ENCODE peak calls at places on chromosomes 2 and 18, in seven cellular contexts. C, T, B, N, J, R and U are unnamed samples.

GRCh38 chr2:224973112-224974016 is 68.9 kb downstream of the DOCK10 start:
- DNase-seq in C (peak; percentile 31), N (peak; percentile 48), J (no peak), B (no peak), R (no peak), T (no peak), U (no peak)

GRCh38 chr2:64338910-64339500 is 115.0 kb upstream of the LGALSL start:
- DNase-seq in N (peak; percentile 40), B (no peak), C (no peak), J (no peak), R (no peak), T (no peak), U (no peak)

GRCh38 chr2:44246436-44246835 is 28.8 kb upstream of the SLC3A1 start:
- DNase-seq in C (peak; percentile 10), J (no peak), T (no peak), N (no peak), B (no peak), R (no peak), U (no peak)

GRCh38 chr2:469521-469920 is 181.6 kb upstream of the ALKAL2 start:
- DNase-seq in N (no peak), C (no peak), J (no peak), R (no peak), T (no peak), B (no peak), U (no peak)

GRCh38 chr2:188297983-188298382 is 6.3 kb downstream of the GULP1 start:
- DNase-seq in T (no peak), N (no peak), J (no peak), B (no peak), R (no peak), C (no peak), U (no peak)

GRCh38 chr2:74915743-74916142 is 42.7 kb upstream of the POLE4 start:
- DNase-seq in R (no peak), B (no peak), T (no peak), J (no peak), C (peak; percentile 33), N (peak; percentile 62), U (no peak)

GRCh38 chr2:233460726-233461431 is 105.7 kb downstream of the USP40 start:
- DNase-seq in J (no peak), N (no peak), C (no peak), T (no peak), B (no peak), R (no peak), U (no peak)

GRCh38 chr2:9681427-9681817 is 50.6 kb upstream of the YWHAQ start:
- DNase-seq in C (no peak), J (no peak), B (no peak), R (no peak), T (no peak), N (no peak), U (no peak)

GRCh38 chr2:74822771-74823283 is 11.1 kb upstream of the HK2 start:
- DNase-seq in R (no peak), N (no peak), T (no peak), C (peak; percentile 17), B (no peak), J (no peak), U (no peak)

GRCh38 chr2:8154936-8155335 is 526.9 kb upstream of the ID2 start:
- DNase-seq in R (no peak), C (peak; percentile 15), B (no peak), N (peak; percentile 28), J (no peak), T (no peak), U (no peak)

GRCh38 chr2:740446-741293 is 63.5 kb upstream of the TMEM18 start:
- DNase-seq in R (peak; percentile 89), C (peak; percentile 83), J (peak; percentile 74), B (peak; percentile 88), T (peak; percentile 61), N (peak; percentile 92), U (peak; percentile 92)

GRCh38 chr2:147709655-147710054 is 135.2 kb upstream of the ACVR2A start:
- DNase-seq in C (no peak), N (no peak), B (no peak), J (no peak), T (no peak), R (no peak), U (no peak)

GRCh38 chr18:37355772-37356171 is 209.8 kb downstream of the CELF4 start:
- DNase-seq in B (no peak), C (no peak), N (no peak), T (no peak), J (no peak), R (no peak), U (no peak)

GRCh38 chr2:239387811-239388210 is 13.0 kb downstream of the HDAC4 start:
- DNase-seq in T (no peak), N (no peak), B (no peak), C (no peak), J (no peak), R (no peak), U (no peak)

GRCh38 chr2:217064234-217065103 is 204.6 kb upstream of the TNP1 start:
- DNase-seq in T (no peak), C (peak; percentile 43), J (no peak), B (no peak), R (peak; percentile 54), N (no peak), U (no peak)

GRCh38 chr18:66729459-66730239 is 125.8 kb upstream of the CDH19 start:
- DNase-seq in B (no peak), R (no peak), C (no peak), N (peak; percentile 75), J (no peak), T (no peak), U (no peak)

GRCh38 chr2:37851428-37851827 is 73.7 kb upstream of the RMDN2 start:
- DNase-seq in R (no peak), N (no peak), T (no peak), B (no peak), C (no peak), J (no peak), U (no peak)

GRCh38 chr2:126802316-126802715 is 96.4 kb upstream of the TEX51 start:
- DNase-seq in R (no peak), T (no peak), J (no peak), N (no peak), B (no peak), C (no peak), U (peak; percentile 52)

GRCh38 chr18:39799010-39799409 is 2156.0 kb upstream of the PIK3C3 start:
- DNase-seq in C (peak; percentile 27), B (no peak), R (no peak), J (no peak), T (no peak), N (peak; percentile 40), U (no peak)

GRCh38 chr2:8438996-8439395 is 242.9 kb upstream of the ID2 start:
- DNase-seq in B (no peak), J (no peak), R (no peak), C (no peak), N (no peak), T (no peak), U (no peak)

GRCh38 chr2:120463527-120463926 is 117.6 kb downstream of the INHBB start:
- DNase-seq in N (no peak), B (no peak), R (no peak), C (no peak), J (no peak), T (no peak), U (no peak)

GRCh38 chr2:160437273-160437672 is 56.3 kb downstream of the RBMS1 start:
- DNase-seq in C (no peak), J (no peak), B (no peak), R (no peak), T (no peak), N (no peak), U (no peak)

GRCh38 chr18:43596106-43596712 is 318.9 kb upstream of the SYT4 start:
- DNase-seq in B (no peak), N (peak; percentile 14), R (no peak), J (no peak), T (peak; percentile 42), C (peak; percentile 30), U (no peak)
- TF ChIP-seq CTCF in B (peak; percentile 74), N (peak; percentile 64), R (peak; percentile 32), J (peak; percentile 40), T (peak; percentile 9), C (peak; percentile 63), U (peak; percentile 82)

DNA sequence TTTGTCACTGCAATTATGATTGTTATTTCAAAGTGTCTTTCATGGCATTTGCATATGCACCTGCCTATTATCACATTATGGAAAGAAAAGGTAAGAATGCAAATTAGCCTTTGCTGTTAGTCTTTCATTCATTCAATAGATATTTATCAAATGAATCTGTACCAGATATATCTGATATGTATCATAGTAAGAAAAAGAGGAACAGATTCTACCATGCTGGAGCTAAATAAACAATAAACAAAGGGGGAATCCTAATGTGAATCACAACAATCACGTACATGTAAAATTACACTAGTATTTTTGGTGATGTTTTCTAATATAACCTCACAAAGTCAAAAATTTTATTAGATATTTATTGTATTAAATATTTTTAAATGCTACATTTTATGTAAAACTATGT is 446.4 kb downstream of the THSD7B start:
- DNase-seq in J (no peak), B (no peak), R (no peak), N (no peak), C (no peak), T (no peak), U (no peak)
- TF ChIP-seq CTCF in J (no peak), B (no peak), R (no peak), N (no peak), C (no peak), T (no peak), U (no peak)

GRCh38 chr2:149038442-149039212 is at the start of gene LYPD6B:
- DNase-seq in T (peak; percentile 68), R (no peak), N (peak; percentile 16), J (no peak), B (peak; percentile 14), C (no peak), U (peak; percentile 78)

GRCh38 chr2:149039213-149039724 is 770 bp downstream of the LYPD6B start:
- DNase-seq in T (no peak), J (no peak), N (no peak), R (no peak), B (no peak), C (no peak), U (no peak)

GRCh38 chr2:149041482-149041881 is 3.0 kb downstream of the LYPD6B start:
- DNase-seq in C (no peak), J (no peak), N (no peak), R (no peak), T (no peak), B (no peak), U (no peak)

GRCh38 chr2:149042881-149043280 is 4.4 kb downstream of the LYPD6B start:
- DNase-seq in N (no peak), J (no peak), T (no peak), B (no peak), C (no peak), R (no peak), U (no peak)

GRCh38 chr2:149040451-149040850 is 2.0 kb downstream of the LYPD6B start:
- DNase-seq in C (no peak), J (no peak), R (no peak), B (peak; percentile 41), N (peak; percentile 24), T (peak; percentile 75), U (no peak)
- TF ChIP-seq CTCF in C (peak; percentile 42), J (peak; percentile 46), R (no peak), B (peak; percentile 62), N (peak; percentile 50), T (peak; percentile 53), U (peak; percentile 68)

GRCh38 chr18:52348209-52348608 is 8.2 kb downstream of the DCC start:
- DNase-seq in R (no peak), T (no peak), B (no peak), C (no peak), J (no peak), N (peak; percentile 20), U (no peak)
- TF ChIP-seq CTCF in R (no peak), T (peak; percentile 0), B (peak; percentile 59), C (peak; percentile 40), J (peak; percentile 24), N (peak; percentile 38), U (peak; percentile 69)